ENCODE peak calls at places on chromosomes 11 and 22, in ten cellular contexts. H is GM13977, R is mesothelial cell of epicardium, N is glutamatergic neuron, M is endothelial cell, Q is uterus, U is endodermal cell, F is chondrocyte, C is stomach, E is ovary. K is an unnamed sample.

GRCh38 chr11:109490953-109491733 is 69.2 kb downstream of the C11orf87 start:
- DNase-seq in H (no peak), R (no peak), N (no peak), M (no peak), Q (no peak), U (no peak), F (no peak), C (no peak), E (no peak), K (no peak)

GRCh38 chr11:26780686-26781085 is 58.8 kb upstream of the SLC5A12 start:
- DNase-seq in H (no peak), R (no peak), N (no peak), M (no peak), Q (no peak), U (no peak), F (no peak), C (no peak), E (no peak), K (no peak)

GRCh38 chr11:86637976-86638375 is 34.4 kb downstream of the ME3 start:
- DNase-seq in H (no peak), R (no peak), N (no peak), M (no peak), Q (no peak), U (no peak), F (no peak), C (no peak), E (no peak), K (no peak)

GRCh38 chr11:133582731-133583130 is 50.4 kb upstream of the OPCML start:
- DNase-seq in H (no peak), R (no peak), N (no peak), M (no peak), Q (no peak), U (no peak), F (no peak), C (no peak), E (no peak), K (no peak)

GRCh38 chr11:46247664-46248063 is 29.8 kb upstream of the CREB3L1 start:
- DNase-seq in H (peak), R (no peak), N (no peak), M (peak), Q (no peak), U (peak), F (no peak), C (peak), E (no peak), K (peak)

GRCh38 chr22:45584121-45584570 is 81.5 kb downstream of the FBLN1 start:
- DNase-seq in H (no peak), R (no peak), N (no peak), M (no peak), Q (no peak), U (no peak), F (peak), C (no peak), E (no peak), K (no peak)

GRCh38 chr11:68942751-68943271 is 38.0 kb downstream of the MRGPRD start:
- DNase-seq in H (no peak), R (no peak), N (no peak), M (no peak), Q (peak), U (no peak), F (no peak), C (no peak), E (no peak), K (no peak)

GRCh38 chr22:49623176-49623575 is 204.5 kb downstream of the BRD1 start:
- DNase-seq in H (no peak), R (no peak), N (no peak), M (no peak), Q (no peak), U (no peak), F (peak), C (no peak), E (no peak), K (no peak)

GRCh38 chr22:46561435-46561905 is 24.1 kb upstream of the CELSR1 start:
- DNase-seq in H (peak), R (no peak), N (peak), M (no peak), Q (no peak), U (peak), F (peak), C (no peak), E (no peak), K (peak)

DNA sequence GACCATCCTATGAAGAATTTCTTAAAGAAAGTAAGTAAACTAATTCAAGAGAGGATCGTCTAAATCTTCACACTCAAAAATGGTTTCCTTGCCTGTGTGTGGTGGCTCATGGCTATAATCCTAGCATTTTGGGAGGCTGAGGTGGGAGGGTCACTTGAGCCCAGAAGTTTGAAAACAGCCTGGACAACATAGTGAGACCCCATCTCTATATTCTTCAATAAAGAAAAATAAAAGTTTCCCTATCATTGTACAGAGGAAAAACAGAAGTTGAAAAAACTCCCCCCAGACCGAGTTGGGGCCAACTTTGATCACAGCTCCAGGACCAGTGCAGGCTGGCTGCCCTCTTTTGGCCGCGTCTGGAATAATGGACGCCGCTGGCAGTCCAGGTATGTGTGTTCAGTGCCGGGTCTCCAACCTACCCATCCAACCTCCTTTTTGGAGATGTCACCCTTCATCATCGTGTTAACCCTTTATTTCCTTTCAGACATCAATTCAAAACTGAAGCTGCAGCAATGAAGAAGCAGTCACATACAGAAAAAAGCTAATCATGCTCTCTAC is 3.0 kb downstream of the RPS25 start:
- DNase-seq in H (no peak), R (no peak), N (no peak), M (no peak), Q (no peak), U (peak), F (peak), C (no peak), E (no peak), K (no peak)
- TF ChIP-seq CTCF in H (peak), R (no peak), N (no peak), M (no peak), Q (no peak), U (no peak), F (peak), C (no peak), E (no peak), K (no peak)

DNA sequence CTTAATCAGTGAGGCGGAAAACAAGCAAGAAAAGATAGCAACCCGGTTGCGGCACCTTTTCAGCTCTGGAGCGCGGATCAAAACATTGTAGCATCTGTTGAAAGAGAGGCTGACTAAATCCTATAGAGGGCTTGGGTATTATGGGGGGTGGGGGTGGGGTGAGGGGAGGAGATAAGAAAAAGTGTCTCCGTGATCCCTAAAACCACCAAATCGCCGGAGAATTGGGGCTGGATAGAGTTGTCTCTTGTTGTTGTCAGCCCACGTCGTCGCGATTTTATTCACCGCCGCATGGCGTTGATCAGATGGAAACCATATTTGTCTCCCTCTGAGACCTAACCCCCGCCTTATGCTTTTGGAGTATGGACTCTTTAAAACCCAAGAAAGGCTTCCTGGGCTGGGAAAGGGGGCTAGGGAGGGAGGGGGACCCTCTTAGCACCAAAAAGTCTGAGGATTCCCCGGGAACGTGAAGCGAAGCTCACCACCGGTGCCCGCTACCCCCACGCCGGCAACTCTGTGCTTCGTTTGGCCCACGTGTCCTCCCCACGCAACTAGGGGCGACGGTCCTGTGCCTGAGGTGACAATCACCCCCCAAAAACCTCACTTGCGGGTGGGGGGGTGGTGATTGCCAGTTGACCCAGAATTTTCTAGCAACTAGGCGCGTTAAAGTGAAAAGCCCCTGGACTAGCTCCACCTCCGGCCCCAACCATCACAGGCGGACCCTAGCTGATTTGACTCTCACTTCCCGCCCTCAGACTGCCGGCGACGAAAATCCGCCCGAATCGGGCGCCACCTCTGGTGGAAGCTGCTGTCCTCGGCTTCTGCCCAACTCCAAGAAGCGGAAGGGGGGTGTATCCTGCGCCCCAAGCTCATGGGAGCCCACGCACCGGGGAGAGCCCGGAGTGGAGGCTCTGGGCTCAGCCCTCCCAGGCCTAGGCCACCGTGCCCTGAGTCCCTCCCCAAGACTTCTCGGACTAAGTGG is 12.8 kb downstream of the PAX6 start:
- DNase-seq in H (peak), R (no peak), N (peak), M (peak), Q (no peak), U (peak), F (no peak), C (no peak), E (no peak), K (peak)
- TF ChIP-seq CTCF in H (peak), R (no peak), N (no peak), M (no peak), Q (no peak), U (peak), F (peak), C (no peak), E (no peak), K (peak)

GRCh38 chr11:67167086-67167485 is 48.0 kb downstream of the KDM2A start:
- DNase-seq in H (no peak), R (no peak), N (no peak), M (no peak), Q (no peak), U (no peak), F (no peak), C (no peak), E (no peak), K (no peak)

GRCh38 chr11:67165595-67165994 is 46.5 kb downstream of the KDM2A start:
- DNase-seq in H (no peak), R (no peak), N (no peak), M (no peak), Q (no peak), U (no peak), F (no peak), C (no peak), E (no peak), K (no peak)

GRCh38 chr11:67163006-67163405 is 43.9 kb downstream of the KDM2A start:
- DNase-seq in H (no peak), R (no peak), N (no peak), M (no peak), Q (no peak), U (no peak), F (no peak), C (no peak), E (no peak), K (no peak)

DNA sequence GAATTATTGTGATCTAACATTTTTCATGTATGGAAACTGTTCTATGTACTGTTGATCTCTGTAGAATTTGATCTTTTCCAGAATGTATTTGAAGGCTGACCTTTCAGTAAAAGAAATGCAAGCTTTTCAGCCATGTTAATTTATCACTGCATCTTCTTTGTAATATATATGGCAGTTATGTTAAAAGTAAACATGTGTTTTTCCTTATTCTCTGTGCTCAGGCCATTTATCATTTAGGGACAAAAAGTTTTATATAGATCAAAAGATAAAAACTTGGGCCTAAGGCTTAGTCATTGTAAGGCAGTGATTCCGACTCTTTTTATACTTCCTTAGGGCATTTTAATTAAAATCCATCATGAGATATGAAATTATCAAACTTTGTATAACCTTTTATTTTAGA is 48.7 kb downstream of the KDM2A start:
- DNase-seq in H (no peak), R (no peak), N (no peak), M (no peak), Q (no peak), U (no peak), F (no peak), C (no peak), E (no peak), K (no peak)
- TF ChIP-seq CTCF in H (no peak), R (no peak), N (no peak), M (no peak), Q (no peak), U (no peak), F (no peak), C (no peak), E (no peak), K (no peak)

GRCh38 chr11:73271936-73272679 is at the start of gene P2RY6:
- DNase-seq in H (no peak), R (no peak), N (peak), M (no peak), Q (no peak), U (peak), F (no peak), C (peak), E (no peak), K (no peak)

GRCh38 chr11:73269353-73270088 is 2.6 kb upstream of the P2RY6 start:
- DNase-seq in H (no peak), R (no peak), N (peak), M (no peak), Q (no peak), U (peak), F (no peak), C (peak), E (no peak), K (no peak)

GRCh38 chr11:73268671-73269271 is 3.4 kb upstream of the P2RY6 start:
- DNase-seq in H (no peak), R (no peak), N (no peak), M (no peak), Q (no peak), U (peak), F (no peak), C (peak), E (no peak), K (no peak)

GRCh38 chr11:73270855-73271477 is 1.2 kb upstream of the P2RY6 start:
- DNase-seq in H (no peak), R (no peak), N (peak), M (no peak), Q (no peak), U (peak), F (no peak), C (peak), E (no peak), K (no peak)

DNA sequence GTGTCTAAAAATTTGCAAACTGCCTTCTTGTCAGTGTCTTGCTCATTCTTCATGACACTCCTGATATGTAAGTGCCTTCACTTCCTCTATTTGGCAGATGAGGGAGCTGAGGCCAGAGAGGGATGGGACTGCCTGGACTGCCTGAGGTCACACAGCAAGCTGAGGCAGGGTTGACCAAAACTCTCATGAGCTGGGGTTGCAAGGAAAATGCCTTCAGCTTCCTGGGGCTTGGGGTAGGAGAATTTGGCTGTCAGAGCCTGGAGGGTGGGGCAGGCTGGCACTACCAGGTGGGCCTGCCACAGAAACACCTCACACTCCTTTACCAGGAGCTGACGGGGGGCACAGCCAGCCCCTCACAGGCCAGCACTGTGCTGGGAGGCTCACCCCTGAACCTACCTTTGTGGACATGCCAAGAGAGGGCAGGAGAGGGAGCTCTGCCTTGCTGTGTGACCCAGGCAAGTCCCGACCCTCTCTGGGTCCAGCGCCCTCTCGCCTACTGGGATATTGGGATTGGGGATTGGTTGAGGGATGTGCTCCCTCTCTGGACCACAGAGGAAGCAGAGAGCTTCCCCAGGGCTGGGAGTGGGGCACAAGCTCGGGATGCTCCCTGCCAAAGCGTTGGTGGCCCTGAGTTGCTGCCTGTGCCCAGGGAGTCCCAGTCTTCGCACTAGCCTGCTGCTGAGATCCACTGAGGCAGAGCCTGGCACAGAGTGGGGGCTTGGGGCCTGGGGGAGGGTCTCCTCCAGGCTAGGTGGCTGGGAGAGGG is 1.9 kb upstream of the P2RY6 start:
- DNase-seq in H (no peak), R (no peak), N (peak), M (no peak), Q (no peak), U (peak), F (no peak), C (peak), E (no peak), K (no peak)
- TF ChIP-seq CTCF in H (no peak), R (no peak), N (no peak), M (no peak), Q (no peak), U (no peak), F (no peak), C (no peak), E (no peak), K (no peak)

GRCh38 chr22:28950567-28951411 is 67.4 kb downstream of the ZNRF3 start:
- DNase-seq in H (no peak), R (no peak), N (no peak), M (no peak), Q (no peak), U (no peak), F (no peak), C (no peak), E (no peak), K (no peak)

GRCh38 chr22:28943501-28943879 is 60.1 kb downstream of the ZNRF3 start:
- DNase-seq in H (no peak), R (no peak), N (no peak), M (no peak), Q (no peak), U (no peak), F (no peak), C (peak), E (no peak), K (no peak)

GRCh38 chr22:28948404-28948803 is 65.0 kb downstream of the ZNRF3 start:
- DNase-seq in H (no peak), R (no peak), N (no peak), M (no peak), Q (no peak), U (no peak), F (no peak), C (no peak), E (no peak), K (no peak)

GRCh38 chr22:28949788-28950187 is 66.4 kb downstream of the ZNRF3 start:
- DNase-seq in H (no peak), R (no peak), N (no peak), M (no peak), Q (no peak), U (no peak), F (no peak), C (no peak), E (no peak), K (no peak)

DNA sequence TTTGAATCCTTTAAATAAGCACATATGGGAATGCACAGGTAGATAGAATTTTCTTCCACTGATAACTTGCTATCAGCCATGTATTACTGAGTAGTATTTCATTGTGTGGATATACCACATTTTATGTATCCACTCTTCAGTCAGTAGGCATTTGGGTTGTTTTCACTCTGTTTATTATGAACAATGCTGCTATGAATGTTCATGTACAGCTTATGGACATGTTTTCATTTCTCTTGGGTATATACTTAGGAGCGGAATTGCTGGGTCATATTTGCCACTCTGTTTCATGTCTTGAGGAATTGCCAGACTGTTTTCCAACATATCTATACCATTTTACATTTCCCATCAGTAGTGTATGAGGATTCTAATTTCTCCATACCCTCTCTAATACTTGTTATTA is 63.8 kb downstream of the ZNRF3 start:
- DNase-seq in H (no peak), R (no peak), N (no peak), M (no peak), Q (no peak), U (no peak), F (no peak), C (no peak), E (no peak), K (no peak)
- TF ChIP-seq CTCF in H (no peak), R (no peak), N (no peak), M (no peak), Q (no peak), U (no peak), F (no peak), C (no peak), E (no peak), K (no peak)

GRCh38 chr11:66641834-66642233 is 3.3 kb downstream of the RBM4 start:
- DNase-seq in H (no peak), R (no peak), N (no peak), M (no peak), Q (no peak), U (no peak), F (no peak), C (no peak), E (no peak), K (no peak)
- TF ChIP-seq CTCF in H (no peak), R (no peak), N (no peak), M (no peak), Q (no peak), U (no peak), F (no peak), C (no peak), E (no peak), K (no peak)

DNA sequence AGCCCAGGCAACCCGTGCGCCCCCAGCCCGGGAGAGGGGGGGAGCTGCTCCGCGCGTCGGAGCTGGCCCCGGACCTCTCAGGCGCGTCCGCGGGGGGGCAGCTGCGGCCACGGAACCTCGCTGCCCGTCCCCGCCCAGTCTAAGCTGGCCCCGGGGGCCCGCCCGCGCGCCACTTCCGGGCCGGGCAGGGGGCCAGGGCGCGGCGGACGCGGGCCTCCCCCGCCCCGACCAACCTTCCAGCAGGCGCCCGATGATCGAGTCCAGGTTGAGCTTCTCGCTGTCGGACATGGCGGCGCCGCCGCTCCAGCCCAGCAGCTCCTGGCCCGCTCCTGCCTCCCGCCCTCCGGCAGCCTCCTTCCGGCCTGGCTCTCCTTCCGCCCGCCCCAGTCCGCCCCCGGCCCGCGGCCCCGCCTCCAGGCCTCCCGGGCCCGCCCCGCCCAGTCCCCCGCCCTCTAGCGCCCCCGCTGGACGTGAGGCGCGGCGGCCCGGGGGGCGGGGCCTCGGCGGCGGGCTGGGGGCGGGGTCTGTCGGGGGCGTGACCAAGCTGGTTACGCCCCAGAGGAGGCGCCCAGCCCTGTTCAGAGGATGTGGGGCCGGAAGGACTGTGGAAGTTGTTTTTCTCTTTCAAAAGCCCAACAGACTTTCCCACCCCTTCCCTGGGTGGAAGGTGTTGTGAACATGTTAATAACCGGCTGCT is at the start of gene PPP1CA:
- DNase-seq in H (peak), R (peak), N (peak), M (peak), Q (peak), U (peak), F (no peak), C (peak), E (peak), K (peak)
- TF ChIP-seq CTCF in H (peak), R (peak), N (peak), M (peak), Q (peak), U (peak), F (peak), C (no peak), E (peak), K (peak)

GRCh38 chr11:55949330-55949729 is 13.1 kb upstream of the OR5I1 start:
- DNase-seq in H (no peak), R (no peak), N (no peak), M (no peak), Q (no peak), U (peak), F (no peak), C (no peak), E (no peak), K (no peak)
- TF ChIP-seq CTCF in H (no peak), R (no peak), N (no peak), M (no peak), Q (no peak), U (peak), F (no peak), C (no peak), E (no peak), K (no peak)

GRCh38 chr11:58636587-58636986 is 14.1 kb downstream of the CNTF start:
- DNase-seq in H (no peak), R (no peak), N (no peak), M (no peak), Q (no peak), U (no peak), F (no peak), C (no peak), E (no peak), K (no peak)
- TF ChIP-seq CTCF in H (no peak), R (no peak), N (no peak), M (no peak), Q (no peak), U (peak), F (no peak), C (no peak), E (no peak), K (no peak)